ENCODE peak calls at places on chromosomes 3 and 15, in seven cellular contexts. R, A, S, P, J, V and F are unnamed samples.

GRCh38 chr3:198107840-198108734 is 148.1 kb downstream of the LMLN start:
- DNase-seq in P (no peak), R (no peak), S (no peak), J (no peak), A (no peak), V (peak; percentile 32), F (no peak)

GRCh38 chr3:178778579-178778978 is 242.3 kb downstream of the KCNMB2 start:
- DNase-seq in A (no peak), S (no peak), P (no peak), V (no peak), J (no peak), R (no peak), F (no peak)

GRCh38 chr15:35533130-35534110 is 12.5 kb downstream of the DPH6 start:
- DNase-seq in A (no peak), S (peak; percentile 88), J (no peak), R (no peak), P (no peak), V (peak; percentile 60), F (no peak)

GRCh38 chr3:150184426-150185071 is 213.9 kb upstream of the PFN2 start:
- DNase-seq in R (no peak), P (peak; percentile 28), V (peak; percentile 64), A (no peak), S (peak; percentile 32), J (no peak), F (no peak)

GRCh38 chr3:141057951-141058800 is 7.0 kb downstream of the SPSB4 start:
- DNase-seq in J (no peak), P (no peak), R (no peak), V (no peak), A (no peak), S (no peak), F (no peak)

GRCh38 chr15:85910796-85911195 is 116.1 kb upstream of the KLHL25 start:
- DNase-seq in S (no peak), R (no peak), J (no peak), A (no peak), V (no peak), P (no peak), F (no peak)

GRCh38 chr3:8539419-8539818 is 37.8 kb downstream of the LMCD1 start:
- DNase-seq in V (peak; percentile 56), P (no peak), R (no peak), S (peak; percentile 51), A (no peak), J (no peak), F (no peak)

GRCh38 chr3:133197619-133198018 is 159.4 kb downstream of the TMEM108 start:
- DNase-seq in J (no peak), A (no peak), V (no peak), S (no peak), R (no peak), P (no peak), F (no peak)

GRCh38 chr15:60370804-60371700 is 26.7 kb downstream of the ANXA2 start:
- DNase-seq in R (peak; percentile 89), V (peak; percentile 97), J (peak; percentile 77), A (peak; percentile 72), P (peak; percentile 96), S (peak; percentile 100), F (peak; percentile 48)

GRCh38 chr3:197792019-197792647 is 1.1 kb downstream of the LRCH3 start:
- DNase-seq in A (no peak), J (no peak), P (no peak), S (peak; percentile 61), R (no peak), V (peak; percentile 33), F (no peak)

GRCh38 chr3:130395916-130396315 is 50.4 kb downstream of the COL6A5 start:
- DNase-seq in R (no peak), J (no peak), A (no peak), V (peak; percentile 85), P (peak; percentile 41), S (peak; percentile 41), F (no peak)

GRCh38 chr3:185421577-185422232 is 58.8 kb downstream of the MAP3K13 start:
- DNase-seq in A (no peak), J (no peak), S (no peak), P (no peak), V (no peak), R (no peak), F (no peak)

GRCh38 chr15:71687902-71688508 is 122.3 kb upstream of the NR2E3 start:
- DNase-seq in A (no peak), V (no peak), S (peak; percentile 56), R (no peak), P (no peak), J (no peak), F (no peak)

GRCh38 chr3:194300936-194301335 is 50.2 kb downstream of the CPN2 start:
- DNase-seq in J (no peak), V (no peak), A (no peak), P (no peak), S (no peak), R (no peak), F (no peak)

GRCh38 chr3:160667452-160667851 is 9.5 kb upstream of the ARL14 start:
- DNase-seq in R (no peak), V (peak; percentile 98), J (peak; percentile 84), P (no peak), S (peak; percentile 55), A (no peak), F (no peak)

GRCh38 chr15:94174399-94174802 is 57.0 kb upstream of the MCTP2 start:
- DNase-seq in R (no peak), V (peak; percentile 75), P (no peak), A (no peak), S (peak; percentile 69), J (no peak), F (no peak)

GRCh38 chr3:45597166-45597565 is 2.6 kb downstream of the LIMD1 start:
- DNase-seq in J (no peak), V (peak; percentile 75), A (no peak), R (no peak), P (no peak), S (peak; percentile 71), F (no peak)

GRCh38 chr3:45599424-45599886 is 4.9 kb downstream of the LIMD1 start:
- DNase-seq in P (no peak), J (no peak), V (no peak), S (no peak), R (no peak), A (peak; percentile 51), F (peak; percentile 54)

GRCh38 chr3:45596290-45596791 is 1.8 kb downstream of the LIMD1 start:
- DNase-seq in S (no peak), P (no peak), A (no peak), V (peak; percentile 22), J (peak; percentile 89), R (peak; percentile 49), F (no peak)

GRCh38 chr3:45595364-45596154 is 1.0 kb downstream of the LIMD1 start:
- DNase-seq in P (no peak), S (no peak), R (no peak), A (peak; percentile 45), V (peak; percentile 53), J (peak; percentile 68), F (peak; percentile 65)

DNA sequence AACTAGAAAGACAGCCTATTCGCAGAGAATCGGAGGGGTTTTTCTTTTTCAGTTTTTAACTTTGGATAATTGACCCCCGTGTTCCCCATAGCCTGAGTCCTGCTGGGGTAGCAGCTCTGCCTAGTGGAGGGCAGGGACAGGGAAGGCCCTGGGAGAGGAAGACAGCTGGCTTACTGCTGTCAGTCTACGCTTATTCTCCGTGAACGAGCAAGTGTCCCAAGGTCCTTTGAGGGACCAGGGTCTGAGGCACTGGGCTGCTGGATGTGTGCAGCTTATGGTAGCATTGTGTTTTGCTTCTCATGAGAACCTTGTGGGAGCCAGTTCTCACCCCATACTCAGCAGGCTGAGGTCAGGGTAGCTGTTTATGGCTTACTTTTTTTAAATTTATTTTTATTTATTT is 3.0 kb downstream of the LIMD1 start:
- DNase-seq in V (no peak), S (no peak), J (no peak), P (no peak), A (no peak), R (no peak), F (no peak)
- H3K4me3 ChIP-seq in V (peak overlapping the region; percentile 89), S (peak overlapping the region; percentile 74), J (peak overlapping the region; percentile 69), P (peak overlapping the region; percentile 65), A (no peak overlapping the region), R (peak overlapping the region; percentile 86), F (peak overlapping the region; percentile 85)

DNA sequence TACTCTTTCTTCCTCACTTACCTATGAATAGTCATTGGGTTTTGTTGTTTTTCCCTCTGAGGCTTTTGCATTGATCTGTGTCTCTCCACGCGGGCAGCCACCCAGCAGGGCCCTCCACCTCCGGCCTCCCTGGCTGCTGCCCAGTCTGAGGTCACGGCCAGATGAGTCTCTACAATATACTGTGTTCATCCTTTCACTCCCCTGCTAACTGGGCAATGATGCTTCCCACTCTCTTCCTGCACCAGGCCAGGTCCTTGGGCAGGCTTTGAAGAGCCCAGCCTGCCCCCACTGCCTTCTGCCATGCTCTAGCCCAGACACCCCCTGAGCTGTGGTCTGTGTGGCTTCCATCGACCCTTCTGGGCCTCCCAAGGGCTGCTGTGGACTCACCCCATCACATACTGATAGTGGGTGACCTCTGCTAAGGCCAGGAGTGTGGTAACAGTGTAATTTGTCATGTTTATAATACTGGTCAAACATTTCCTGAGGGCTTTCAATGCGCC is 18.0 kb downstream of the PDIA5 start:
- DNase-seq in R (no peak), S (no peak), A (no peak), V (no peak), P (no peak), J (no peak), F (no peak)
- H3K4me1 ChIP-seq in R (peaks cover 65% of the 10 kb centered on the region), S (peaks cover 60% of the 10 kb centered on the region), A (peaks cover 50% of the 10 kb centered on the region), V (peaks cover 5% of the 10 kb centered on the region), P (peaks cover 70% of the 10 kb centered on the region), J (no peaks in the 10 kb centered on the region), F (peaks cover 70% of the 10 kb centered on the region)

DNA sequence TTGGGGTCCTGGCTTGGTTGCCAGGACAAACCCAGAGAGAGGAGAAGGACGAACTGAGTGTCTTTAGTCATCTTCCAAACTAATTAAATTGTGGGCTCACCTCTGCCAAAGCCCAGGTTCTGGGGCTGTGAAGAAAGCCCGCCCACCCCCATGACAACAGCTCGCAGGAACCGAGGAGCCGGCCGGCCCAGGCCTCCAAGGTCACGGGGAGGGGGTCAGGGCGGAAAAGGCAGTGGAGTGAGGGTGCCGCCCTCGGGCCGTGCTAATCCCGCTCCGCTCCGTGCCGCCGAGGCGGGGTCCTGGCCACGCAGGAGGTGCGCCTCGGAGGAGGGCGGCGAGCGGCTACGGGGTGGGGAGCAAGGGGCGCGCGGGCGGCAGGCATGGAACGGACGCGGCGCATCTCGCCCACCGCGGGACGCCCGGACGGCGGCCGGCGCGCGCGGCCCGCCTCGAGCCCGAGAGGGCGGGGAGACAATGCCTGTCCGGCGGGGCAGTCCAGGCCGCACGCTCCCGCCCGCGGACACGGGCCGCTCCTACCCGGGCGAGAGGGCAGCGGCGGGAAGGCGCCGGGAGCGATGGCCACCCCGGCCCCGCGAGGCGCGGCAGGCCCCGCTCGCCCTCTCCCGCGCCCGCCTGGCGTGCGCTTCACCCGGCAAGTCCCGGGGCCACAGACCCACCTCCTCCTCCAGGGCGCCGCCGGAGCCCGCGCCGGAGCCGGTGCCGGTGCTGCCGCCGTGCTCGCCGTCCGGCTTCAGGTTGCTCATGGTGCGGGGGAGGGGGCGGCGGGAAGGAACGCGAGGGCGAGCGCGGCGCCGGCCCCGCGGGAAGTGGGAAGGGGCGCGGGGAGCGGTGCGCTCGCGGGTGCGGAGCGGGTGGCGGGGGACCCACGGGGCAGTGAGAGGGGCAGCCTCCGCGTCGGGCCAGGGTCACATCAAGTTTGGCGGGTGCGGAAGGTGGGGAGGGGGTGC is 549 bp downstream of the RBPMS2 start:
- DNase-seq in A (peak; percentile 42), V (no peak), S (peak; percentile 43), P (no peak), J (no peak), R (no peak), F (peak; percentile 28)
- H3K4me3 ChIP-seq in A (peak overlapping the region; percentile 77), V (peak overlapping the region; percentile 53), S (peak overlapping the region; percentile 66), P (peak overlapping the region; percentile 40), J (peak overlapping the region; percentile 75), R (peak overlapping the region; percentile 75), F (peak overlapping the region; percentile 80)

DNA sequence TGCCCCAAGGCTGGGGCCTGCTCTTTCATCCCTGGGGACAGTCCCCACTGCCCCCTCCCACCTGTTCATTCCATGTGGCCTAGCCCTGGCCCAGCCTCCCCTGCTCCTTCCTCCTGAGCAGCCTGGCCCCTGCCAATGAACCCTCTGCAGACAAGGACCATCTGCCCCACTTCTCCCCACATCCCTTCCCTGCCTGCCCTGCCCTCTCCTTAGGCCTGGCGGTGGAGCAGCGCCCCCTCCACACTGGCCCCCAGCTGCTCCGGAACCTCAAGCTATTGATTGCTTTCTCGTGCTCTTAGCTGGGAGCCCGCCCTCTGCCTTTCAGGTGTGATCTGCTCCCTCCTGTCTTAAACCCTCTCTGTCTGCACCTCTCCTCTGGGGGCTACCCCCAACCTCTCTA is 8.0 kb downstream of the PLXNA1 start:
- DNase-seq in A (no peak), P (no peak), R (no peak), V (no peak), J (no peak), S (no peak), F (no peak)
- H3K4me1 ChIP-seq in A (peaks cover 47% of the 10 kb centered on the region), P (peaks cover 11% of the 10 kb centered on the region), R (peaks cover 29% of the 10 kb centered on the region), V (no peaks in the 10 kb centered on the region), J (no peaks in the 10 kb centered on the region), S (peaks cover 5% of the 10 kb centered on the region), F (peaks cover 76% of the 10 kb centered on the region)